ENCODE peak calls at places on chromosomes 3 and 15, in four cellular contexts. A is iPS DF 6.9, R is substantia nigra, G is C1 segment of cervical spinal cord. C is an unnamed sample.

GRCh38 chr3:133973249-133973980 is 56.3 kb downstream of the SLCO2A1 start:
- DNase-seq in A (no peak), G (no peak), R (no peak), C (no peak)

GRCh38 chr15:97521894-97522293 is 438.6 kb upstream of the ARRDC4 start:
- DNase-seq in A (no peak), G (no peak), R (no peak), C (peak; percentile 43)

GRCh38 chr3:134677196-134677986 is 26.6 kb upstream of the KY start:
- DNase-seq in A (peak; percentile 27), G (no peak), R (no peak), C (peak; percentile 30)

GRCh38 chr15:41881925-41882688 is 11.7 kb downstream of the SPTBN5 start:
- DNase-seq in A (no peak), R (no peak), G (no peak), C (no peak)

GRCh38 chr3:172259726-172260248 is 188.5 kb downstream of the GHSR start:
- DNase-seq in R (no peak), A (no peak), G (no peak), C (no peak)

GRCh38 chr3:42500091-42500490 is 2.4 kb upstream of the VIPR1 start:
- DNase-seq in A (no peak), R (no peak), G (no peak), C (no peak)

GRCh38 chr15:101307897-101308603 is 13.0 kb upstream of the SNRPA1 start:
- DNase-seq in R (no peak), G (no peak), A (no peak), C (no peak)

GRCh38 chr3:64650096-64650622 is 37.6 kb downstream of the ADAMTS9 start:
- DNase-seq in G (no peak), R (no peak), A (no peak), C (no peak)

GRCh38 chr15:39907216-39907615 is 12.8 kb downstream of the GPR176 start:
- DNase-seq in G (no peak), R (no peak), A (no peak), C (no peak)

C was measured in dorsolateral prefrontal cortex.